ENCODE peak calls at places on chromosome 7, in nine cellular contexts. E is right lobe of liver, Y is body of pancreas, T is H1, X is GM12865, P is choroid plexus epithelial cell, L is kidney epithelial cell, W is RWPE2, U is IMR-90. R is an unnamed sample.

GRCh38 chr7:30934225-30934624 is 22.6 kb downstream of the AQP1 start:
- DNase-seq in Y (no peak), E (no peak), X (no peak), U (no peak), L (no peak), T (no peak), P (no peak), W (peak), R (no peak)

GRCh38 chr7:44046321-44047061 is 2.0 kb downstream of the DBNL start:
- DNase-seq in L (no peak), W (no peak), P (no peak), E (no peak), X (peak), Y (no peak), U (no peak), T (no peak), R (no peak)

GRCh38 chr7:116933465-116933864 is 19.8 kb upstream of the ST7 start:
- DNase-seq in U (no peak), Y (no peak), L (no peak), P (no peak), T (no peak), E (no peak), W (no peak), X (no peak), R (no peak)

GRCh38 chr7:111098011-111098925 is 7.3 kb downstream of the LRRN3 start:
- DNase-seq in U (peak), T (no peak), W (no peak), E (peak), L (no peak), X (peak), P (peak), Y (no peak), R (peak)

GRCh38 chr7:14380881-14381280 is 391.4 kb upstream of the ETV1 start:
- DNase-seq in W (no peak), Y (no peak), L (no peak), X (no peak), T (no peak), P (peak), E (no peak), U (no peak), R (no peak)

GRCh38 chr7:45924283-45924682 is 3.2 kb upstream of the IGFBP3 start:
- DNase-seq in L (peak), W (no peak), E (peak), X (no peak), P (peak), U (peak), T (no peak), Y (peak), R (peak)

GRCh38 chr7:43872401-43873165 is 3.3 kb upstream of the MRPS24 start:
- DNase-seq in E (no peak), U (peak), X (no peak), P (peak), W (peak), T (no peak), Y (no peak), L (peak), R (peak)

GRCh38 chr7:134307320-134307719 is 9.4 kb downstream of the SLC35B4 start:
- DNase-seq in T (no peak), W (no peak), U (no peak), E (no peak), L (no peak), X (no peak), P (peak), Y (no peak), R (no peak)

GRCh38 chr7:46179211-46179610 is 258.1 kb upstream of the IGFBP3 start:
- DNase-seq in P (no peak), L (no peak), U (no peak), T (no peak), Y (no peak), E (no peak), W (no peak), X (no peak), R (peak)

GRCh38 chr7:122310119-122311021 is 5.8 kb upstream of the FEZF1 start:
- DNase-seq in L (no peak), T (no peak), X (peak), E (peak), U (no peak), P (peak), Y (peak), W (no peak), R (no peak)

GRCh38 chr7:114083714-114084113 is 164.9 kb upstream of the PPP1R3A start:
- DNase-seq in T (no peak), E (no peak), L (no peak), Y (no peak), W (no peak), P (no peak), X (peak), U (no peak), R (no peak)

GRCh38 chr7:8499128-8499527 is 65.7 kb downstream of the NXPH1 start:
- DNase-seq in X (no peak), U (no peak), W (no peak), Y (no peak), T (no peak), L (no peak), E (no peak), P (no peak), R (no peak)

GRCh38 chr7:26507375-26508068 is 215.9 kb downstream of the SNX10 start:
- DNase-seq in L (no peak), W (no peak), X (no peak), Y (no peak), T (no peak), U (no peak), E (no peak), P (no peak), R (no peak)

GRCh38 chr7:24917510-24918239 is 62.3 kb downstream of the OSBPL3 start:
- DNase-seq in W (no peak), Y (no peak), T (no peak), E (no peak), P (peak), L (no peak), U (peak), X (peak), R (no peak)

GRCh38 chr7:1536768-1537630 is 6.5 kb downstream of the MAFK start:
- DNase-seq in U (peak), T (no peak), Y (peak), E (peak), W (peak), L (peak), P (peak), X (no peak), R (peak)

GRCh38 chr7:142263598-142264380 is 5.9 kb upstream of the PRSS58 start:
- DNase-seq in T (no peak), L (no peak), E (no peak), Y (no peak), X (no peak), P (peak), W (no peak), U (no peak), R (peak)

GRCh38 chr7:38329340-38329739 is 55.9 kb upstream of the TARP start:
- DNase-seq in Y (no peak), U (no peak), P (no peak), X (no peak), W (no peak), T (no peak), E (no peak), L (no peak), R (no peak)

GRCh38 chr7:38330048-38330447 is 56.6 kb upstream of the TARP start:
- DNase-seq in P (no peak), U (no peak), L (no peak), T (no peak), W (no peak), X (no peak), E (no peak), Y (no peak), R (no peak)

GRCh38 chr7:38328814-38329213 is 55.4 kb upstream of the TARP start:
- DNase-seq in P (no peak), Y (no peak), E (no peak), U (no peak), W (no peak), X (no peak), T (no peak), L (no peak), R (no peak)

GRCh38 chr7:38334163-38334562 is 60.7 kb upstream of the TARP start:
- DNase-seq in T (no peak), U (no peak), L (no peak), X (no peak), Y (no peak), W (no peak), P (no peak), E (no peak), R (no peak)

GRCh38 chr7:38330861-38331709 is 57.6 kb upstream of the TARP start:
- DNase-seq in Y (no peak), L (no peak), U (no peak), W (no peak), E (no peak), P (no peak), X (peak), T (no peak), R (no peak)
- TF ChIP-seq CTCF in Y (no peak), L (peak), U (no peak), W (no peak), E (no peak), P (peak), X (no peak), T (peak), R (no peak)

GRCh38 chr7:107201795-107202450 is 33.1 kb downstream of the HBP1 start:
- DNase-seq in T (peak), P (peak), W (no peak), Y (peak), U (peak), E (peak), L (no peak), X (peak), R (peak)
- TF ChIP-seq CTCF in T (peak), P (peak), W (peak), Y (peak), U (peak), E (peak), L (peak), X (peak), R (peak)

DNA sequence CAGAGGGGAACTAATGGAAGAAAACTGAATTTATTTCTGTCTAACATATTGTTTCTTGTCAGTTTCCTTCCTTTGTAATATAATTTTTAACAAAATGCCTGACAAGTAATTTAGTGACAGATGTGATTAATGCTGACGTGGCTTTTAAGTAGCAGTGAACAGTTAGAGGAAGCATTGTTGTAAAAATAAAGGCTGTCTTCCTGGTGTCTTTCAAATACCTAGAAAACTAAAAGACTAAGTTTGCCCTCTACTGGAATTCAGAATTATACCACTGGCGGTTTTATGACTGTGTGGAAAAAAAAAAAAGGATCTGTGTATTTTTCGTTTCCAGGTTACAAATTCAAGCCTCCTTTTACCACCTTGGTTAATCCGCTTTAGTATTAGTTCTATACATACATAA is 217.1 kb upstream of the DPP6 start:
- DNase-seq in L (peak), E (no peak), X (no peak), W (no peak), U (no peak), Y (no peak), P (no peak), T (no peak), R (no peak)
- TF ChIP-seq CTCF in L (peak), E (no peak), X (no peak), W (no peak), U (no peak), Y (no peak), P (no peak), T (no peak), R (peak)

DNA sequence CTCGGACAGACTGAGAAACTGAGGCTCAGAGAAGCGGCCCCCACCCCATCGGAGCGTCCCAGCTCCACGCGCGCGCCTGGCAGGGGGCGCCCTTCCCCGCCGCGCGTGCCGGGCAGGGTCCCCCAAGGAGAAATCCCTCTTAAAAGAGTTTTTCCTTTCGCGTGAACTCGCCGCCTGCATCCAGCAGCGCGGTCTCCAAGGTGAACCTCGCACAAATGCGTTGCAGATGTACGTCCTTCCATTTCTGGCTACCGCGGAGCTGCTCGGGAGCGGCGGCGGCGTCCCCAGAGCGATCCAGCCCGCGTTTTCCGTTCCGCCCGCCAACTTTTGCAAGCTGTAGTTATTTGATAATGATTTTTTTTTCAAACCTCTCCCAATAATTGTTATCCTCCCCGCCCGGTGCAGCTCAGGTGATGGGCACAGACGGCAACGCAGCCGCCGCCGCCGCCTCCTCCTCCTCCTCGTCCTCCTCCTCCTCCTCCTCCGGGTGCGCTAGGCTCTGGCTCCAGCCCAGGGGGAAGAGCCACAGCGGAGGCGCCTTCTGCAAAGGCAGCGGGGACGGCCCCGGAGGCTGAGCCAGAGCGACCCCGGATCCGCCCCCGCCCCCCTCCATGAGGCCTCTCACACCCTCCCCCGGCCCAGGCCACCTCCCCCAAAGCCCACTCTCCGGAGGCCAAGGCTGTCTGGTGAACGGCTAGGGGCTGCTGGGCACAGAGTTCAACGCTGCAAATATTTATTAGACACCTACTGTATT is 74.0 kb upstream of the CUX1 start:
- DNase-seq in W (no peak), U (peak), L (no peak), X (peak), P (peak), T (peak), E (peak), Y (peak), R (peak)
- TF ChIP-seq CTCF in W (peak), U (peak), L (peak), X (peak), P (peak), T (no peak), E (peak), Y (peak), R (peak)

DNA sequence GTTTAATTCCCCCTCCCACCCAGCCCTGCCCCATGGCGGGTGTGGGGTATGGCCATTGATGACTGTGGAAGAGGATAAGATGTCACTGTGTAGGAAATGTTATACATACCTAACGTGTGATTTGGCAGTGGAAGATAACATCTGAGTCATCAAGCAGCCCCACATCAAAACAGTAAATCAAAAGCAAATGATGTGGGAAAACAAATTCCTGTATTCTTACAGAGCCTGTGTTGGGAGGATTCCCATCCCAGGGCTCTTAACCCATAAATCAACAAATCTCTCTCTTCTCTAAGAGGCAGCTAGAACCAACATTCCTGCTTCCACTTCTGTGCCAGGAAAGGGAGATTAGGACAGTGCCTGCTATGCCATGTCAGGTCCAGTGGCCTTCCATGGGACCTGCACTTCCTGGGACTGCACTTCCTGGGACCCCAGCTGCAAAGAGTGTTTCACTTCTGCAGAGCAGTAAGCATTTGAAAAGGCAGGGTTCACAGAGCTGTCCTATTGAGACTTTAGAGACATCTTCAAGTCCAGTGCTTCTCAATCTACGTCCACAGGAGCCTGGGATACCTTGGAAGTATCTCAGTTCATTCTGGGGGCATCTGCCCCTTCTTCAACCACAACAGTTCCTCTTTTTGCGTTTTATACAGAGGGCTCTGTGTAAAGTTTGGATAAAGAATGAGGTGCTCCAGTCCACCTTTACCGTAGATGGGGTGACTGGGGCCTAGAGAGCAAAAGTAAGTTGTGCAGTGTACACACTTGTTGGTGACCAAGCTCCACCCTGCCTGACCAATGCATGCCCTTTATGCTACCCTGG is 45.8 kb downstream of the ATXN7L1 start:
- DNase-seq in L (peak), E (no peak), U (peak), W (no peak), T (no peak), P (peak), X (no peak), Y (no peak), R (peak)
- TF ChIP-seq CTCF in L (no peak), E (no peak), U (no peak), W (no peak), T (no peak), P (no peak), X (no peak), Y (no peak), R (no peak)

GRCh38 chr7:158646766-158647474 is 57.7 kb downstream of the NCAPG2 start:
- DNase-seq in U (no peak), E (no peak), L (no peak), X (peak), T (no peak), P (peak), W (no peak), Y (peak), R (peak)
- TF ChIP-seq CTCF in U (no peak), E (peak), L (peak), X (peak), T (peak), P (peak), W (peak), Y (no peak), R (peak)

GRCh38 chr7:95398155-95398940 is 2.2 kb upstream of the PON3 start:
- DNase-seq in X (no peak), P (no peak), T (no peak), U (no peak), L (no peak), W (no peak), Y (no peak), E (no peak), R (no peak)

GRCh38 chr7:95395755-95396135 is 430 bp downstream of the PON3 start:
- DNase-seq in Y (no peak), P (no peak), X (no peak), W (no peak), U (no peak), T (no peak), L (no peak), E (no peak), R (no peak)

GRCh38 chr7:95394370-95394769 is 1.8 kb downstream of the PON3 start:
- DNase-seq in Y (no peak), W (no peak), P (no peak), U (no peak), L (no peak), E (no peak), X (peak), T (no peak), R (no peak)

GRCh38 chr7:95397381-95397780 is 1.2 kb upstream of the PON3 start:
- DNase-seq in Y (no peak), T (no peak), L (no peak), X (no peak), U (no peak), P (peak), E (no peak), W (no peak), R (no peak)

DNA sequence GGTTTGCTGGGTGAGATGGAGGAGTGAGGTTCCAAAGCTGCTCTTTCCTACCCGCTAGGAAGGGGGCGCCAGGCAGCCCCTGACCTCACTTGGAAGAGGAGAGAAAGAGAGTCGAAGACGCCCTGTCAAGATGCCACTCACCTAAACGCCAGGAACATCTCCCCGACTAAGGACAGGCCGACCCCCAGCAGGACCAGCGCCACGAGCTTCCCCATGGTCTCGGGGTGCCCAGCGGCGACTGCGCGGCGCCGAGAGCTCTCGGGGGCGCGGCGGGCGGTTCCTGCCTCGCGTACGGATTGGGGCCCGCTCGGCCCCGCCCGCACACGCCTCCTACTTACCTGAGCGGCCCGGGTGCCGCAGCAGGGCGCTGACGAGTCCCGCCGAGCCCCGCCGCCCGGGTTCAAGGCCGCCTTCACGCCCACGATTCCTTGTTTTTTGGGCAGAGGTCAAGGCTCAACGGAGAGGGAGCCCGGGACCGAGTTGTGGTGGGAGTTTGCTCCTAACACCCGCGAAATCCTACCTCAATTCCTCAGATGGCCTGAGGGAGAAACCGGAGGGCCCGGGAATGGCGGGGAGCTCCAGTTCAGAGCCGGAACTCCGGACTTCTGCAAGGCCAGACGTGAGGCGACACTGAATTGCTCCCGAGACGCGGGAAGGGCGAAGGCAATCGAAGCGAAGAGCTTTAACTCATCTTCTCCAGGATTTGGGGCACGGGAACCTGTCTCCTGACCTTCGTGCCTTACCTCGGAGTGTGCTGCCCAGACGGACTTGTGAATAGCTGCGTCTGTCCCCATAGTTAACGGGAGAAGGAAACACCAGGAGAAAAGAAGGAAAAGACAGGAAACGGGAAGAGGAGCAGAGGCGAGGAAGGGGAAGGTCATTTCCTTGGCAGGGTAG is at the start of gene PON3:
- DNase-seq in T (no peak), X (no peak), U (no peak), Y (peak), P (no peak), E (peak), L (no peak), W (no peak), R (no peak)
- TF ChIP-seq CTCF in T (peak), X (no peak), U (no peak), Y (peak), P (peak), E (peak), L (no peak), W (peak), R (no peak)

GRCh38 chr7:159147246-159147645 is 2.6 kb upstream of the VIPR2 start:
- DNase-seq in T (no peak), X (no peak), P (no peak), W (no peak), Y (peak), L (no peak), U (no peak), E (no peak), R (no peak)
- TF ChIP-seq CTCF in T (no peak), X (no peak), P (no peak), W (no peak), Y (no peak), L (no peak), U (no peak), E (no peak), R (no peak)

GRCh38 chr7:11489280-11489679 is 342.7 kb downstream of the THSD7A start:
- DNase-seq in Y (no peak), E (no peak), T (peak), X (no peak), P (no peak), U (no peak), L (no peak), W (no peak), R (no peak)

GRCh38 chr7:11485626-11486025 is 346.4 kb downstream of the THSD7A start:
- DNase-seq in L (no peak), P (no peak), Y (no peak), U (no peak), E (no peak), T (no peak), X (no peak), W (no peak), R (no peak)

GRCh38 chr7:11491811-11492210 is 340.2 kb downstream of the THSD7A start:
- DNase-seq in T (no peak), W (no peak), Y (no peak), U (no peak), L (no peak), E (no peak), X (no peak), P (no peak), R (no peak)

GRCh38 chr7:11486271-11486670 is 345.7 kb downstream of the THSD7A start:
- DNase-seq in U (no peak), W (no peak), Y (no peak), T (no peak), E (no peak), X (no peak), P (peak), L (no peak), R (no peak)
- TF ChIP-seq CTCF in U (no peak), W (peak), Y (no peak), T (no peak), E (peak), X (no peak), P (peak), L (no peak), R (no peak)

R was measured in MCF 10A.